ENCODE peak calls at places on chromosomes 4 and X, in five cellular contexts. Q is HCT116, Y is GM23338, F is fibroblast of lung, A is hepatocyte. X is an unnamed sample.

GRCh38 chrX:115362334-115363095 is 73.0 kb downstream of the LUZP4 start:
- DNase-seq in A (no peak), Y (peak), Q (no peak), F (peak), X (no peak)

GRCh38 chr4:75598390-75598789 is 31.9 kb downstream of the CDKL2 start:
- DNase-seq in Q (no peak), F (peak), A (no peak), Y (peak), X (peak)

GRCh38 chrX:120549483-120550452 is 11.0 kb downstream of the CUL4B start:
- DNase-seq in Y (no peak), A (peak), Q (peak), F (peak), X (peak)

GRCh38 chr4:57044996-57045395 is 65.2 kb downstream of the IGFBP7 start:
- DNase-seq in Y (no peak), F (peak), A (no peak), Q (no peak), X (no peak)

GRCh38 chrX:49177873-49178480 is 6.3 kb downstream of the PLP2 start:
- DNase-seq in Y (no peak), F (no peak), Q (no peak), A (no peak), X (no peak)

GRCh38 chr4:155377281-155377680 is 516 bp upstream of the MAP9 start:
- DNase-seq in F (peak), Y (no peak), Q (no peak), A (no peak), X (no peak)

GRCh38 chr4:176187610-176188009 is 7.8 kb downstream of the SPATA4 start:
- DNase-seq in A (peak), Y (no peak), F (peak), Q (no peak), X (no peak)

GRCh38 chrX:16436348-16437188 is 213.4 kb upstream of the S100G start:
- DNase-seq in A (peak), F (peak), Q (peak), Y (peak), X (peak)

GRCh38 chr4:6198768-6199343 is 1.5 kb downstream of the JAKMIP1 start:
- DNase-seq in Y (peak), Q (no peak), F (peak), A (no peak), X (no peak)

GRCh38 chr4:42397256-42397634 is at the start of gene SHISA3:
- DNase-seq in A (peak), Y (peak), F (peak), Q (no peak), X (no peak)

GRCh38 chrX:153766098-153766817 is 2.2 kb downstream of the PLXNB3 start:
- DNase-seq in A (peak), Y (no peak), Q (no peak), F (peak), X (peak)

GRCh38 chrX:151174581-151175282 is 1.7 kb upstream of the GPR50 start:
- DNase-seq in Q (no peak), A (no peak), F (no peak), Y (peak), X (no peak)
- TF ChIP-seq EZH2 in Q (no peak), A (peak), F (no peak), Y (peak), X (no peak)

GRCh38 chr4:70936200-70936787 is 34.1 kb downstream of the MOB1B start:
- DNase-seq in A (no peak), Y (no peak), Q (no peak), F (peak), X (no peak)

GRCh38 chr4:70932984-70933383 is 30.8 kb downstream of the MOB1B start:
- DNase-seq in Q (no peak), A (no peak), F (no peak), Y (no peak), X (no peak)

GRCh38 chr4:70938087-70938486 is 35.9 kb downstream of the MOB1B start:
- DNase-seq in A (no peak), F (no peak), Y (no peak), Q (no peak), X (no peak)

GRCh38 chr4:70931359-70931758 is 29.2 kb downstream of the MOB1B start:
- DNase-seq in Y (no peak), Q (no peak), A (no peak), F (no peak), X (no peak)

DNA sequence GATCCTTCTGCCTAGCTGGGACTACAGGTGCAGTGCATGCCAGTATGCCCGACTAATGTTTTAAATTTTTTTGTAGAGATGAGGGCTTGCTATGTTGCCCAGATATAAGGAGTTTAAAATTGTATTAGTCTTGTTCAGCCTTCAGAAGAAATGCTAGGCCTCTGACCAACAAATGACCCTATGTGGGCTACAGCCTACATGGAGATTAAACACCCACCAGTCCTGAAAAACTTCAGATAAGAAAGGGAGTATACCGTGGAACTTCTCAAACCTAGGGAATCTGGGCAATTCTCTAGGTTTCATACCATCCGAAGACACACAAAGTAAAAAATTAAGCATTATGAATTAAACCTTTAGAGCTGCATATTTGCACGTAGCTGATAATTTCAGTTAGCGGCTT is 32.9 kb downstream of the MOB1B start:
- DNase-seq in F (peak), A (no peak), Y (no peak), Q (no peak), X (no peak)
- H3K27ac ChIP-seq in F (no peak), A (no peak), Y (no peak), Q (no peak), X (no peak)

DNA sequence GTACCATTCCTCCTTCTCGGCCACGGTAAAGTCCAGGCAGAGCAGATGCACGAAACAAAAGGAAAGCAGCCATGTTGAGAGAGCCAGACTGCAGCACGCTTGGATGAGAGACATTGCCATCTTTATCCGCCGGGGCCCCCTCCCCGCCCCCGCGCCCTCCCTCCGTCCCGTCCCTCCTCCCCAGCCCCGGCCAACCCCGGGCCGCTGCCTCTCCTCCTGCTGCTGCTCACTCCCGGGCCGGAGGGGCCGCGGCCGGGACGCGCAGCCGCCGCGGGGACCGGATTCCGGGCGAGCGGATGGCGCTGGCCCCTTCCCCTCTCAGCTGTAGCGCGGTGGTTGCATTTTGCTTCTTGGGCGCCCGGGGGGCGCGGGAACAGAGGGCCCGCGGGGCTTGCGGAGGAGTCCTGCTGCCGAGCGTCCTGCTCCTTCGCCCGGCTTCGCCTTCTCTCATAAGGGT is 552 bp downstream of the RNF150 start:
- DNase-seq in F (peak), Q (no peak), Y (peak), A (peak), X (no peak)
- TF ChIP-seq EZH2 in F (no peak), Q (no peak), Y (no peak), A (no peak), X (no peak)

DNA sequence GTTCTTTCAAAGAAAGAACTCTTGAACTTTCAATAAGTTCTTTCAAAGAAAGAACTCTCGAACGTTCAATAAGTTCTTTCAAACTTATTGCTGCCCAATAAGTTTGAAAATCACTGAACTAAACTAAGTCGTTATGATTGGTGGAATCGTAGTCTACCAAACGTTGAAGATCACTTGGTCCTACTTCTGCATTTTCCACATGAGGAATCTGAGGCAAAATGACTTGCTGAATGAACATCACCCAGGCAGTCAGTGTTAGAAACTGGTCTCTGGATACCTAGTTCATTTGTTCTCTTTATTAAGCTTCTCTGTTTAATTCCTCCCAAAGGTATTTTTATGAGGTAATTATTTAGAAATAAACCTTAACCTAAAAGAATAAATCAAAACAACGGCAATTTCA is 7.1 kb upstream of the CNOT6L start:
- DNase-seq in Q (no peak), Y (no peak), F (no peak), A (no peak), X (no peak)
- H3K27ac ChIP-seq in Q (no peak), Y (no peak), F (no peak), A (no peak), X (no peak)